ENCODE peak calls at places on chromosomes 2 and 18, in four cellular contexts. D is WTC11, M is K562, R is HepG2. V is an unnamed sample.

GRCh38 chr2:65112630-65113029 is 17.3 kb downstream of the RAB1A start:
- DNase-seq in D (no peak), M (no peak), R (no peak), V (no peak)

GRCh38 chr2:123720760-123721159 is 304.3 kb upstream of the CNTNAP5 start:
- DNase-seq in D (no peak), M (no peak), R (no peak), V (no peak)

GRCh38 chr2:188170356-188170755 is 121.3 kb upstream of the GULP1 start:
- DNase-seq in D (no peak), M (peak), R (no peak), V (no peak)

GRCh38 chr2:8285081-8285480 is 396.8 kb upstream of the ID2 start:
- DNase-seq in D (no peak), M (peak), R (peak), V (no peak)

GRCh38 chr2:213288913-213289700 is 4.8 kb downstream of the SPAG16 start:
- DNase-seq in D (no peak), M (no peak), R (no peak), V (no peak)

GRCh38 chr18:12990128-12990485 is 1.1 kb upstream of the CEP192 start:
- DNase-seq in D (no peak), M (peak), R (no peak), V (no peak)

GRCh38 chr18:68564961-68565360 is 149.9 kb downstream of the TMX3 start:
- DNase-seq in D (no peak), M (no peak), R (no peak), V (no peak)

GRCh38 chr2:237423891-237424290 is 9.9 kb upstream of the COL6A3 start:
- DNase-seq in D (no peak), M (no peak), R (no peak), V (no peak)

GRCh38 chr2:204871246-204871953 is 326.1 kb downstream of the PARD3B start:
- DNase-seq in D (no peak), M (peak), R (peak), V (no peak)

GRCh38 chr2:196206804-196207203 is 35.4 kb upstream of the STK17B start:
- DNase-seq in D (no peak), M (no peak), R (no peak), V (no peak)

GRCh38 chr2:239597216-239597615 is 196.4 kb upstream of the HDAC4 start:
- DNase-seq in D (no peak), M (no peak), R (no peak), V (no peak)

GRCh38 chr18:63238711-63239110 is 80.9 kb downstream of the BCL2 start:
- DNase-seq in D (peak), M (no peak), R (no peak), V (no peak)

GRCh38 chr2:241282553-241282952 is 32.9 kb downstream of the HDLBP start:
- DNase-seq in D (no peak), M (no peak), R (no peak), V (no peak)

GRCh38 chr18:3360211-3360610 is 89.8 kb upstream of the TGIF1 start:
- DNase-seq in D (peak), M (no peak), R (peak), V (no peak)

GRCh38 chr2:133333189-133333588 is 235.1 kb downstream of the NCKAP5 start:
- DNase-seq in D (no peak), M (no peak), R (no peak), V (no peak)

GRCh38 chr2:60796573-60797509 is 40.8 kb downstream of the PAPOLG start:
- DNase-seq in D (no peak), M (peak), R (no peak), V (no peak)

GRCh38 chr2:60096556-60096955 is 456.9 kb downstream of the BCL11A start:
- DNase-seq in D (no peak), M (no peak), R (no peak), V (no peak)

GRCh38 chr18:23578891-23579653 is 7.2 kb downstream of the NPC1 start:
- DNase-seq in D (no peak), M (no peak), R (no peak), V (no peak)

GRCh38 chr2:177265386-177265690 is 811 bp upstream of the NFE2L2 start:
- DNase-seq in D (peak), M (peak), R (no peak), V (no peak)

GRCh38 chr18:27921904-27922541 is 254.9 kb downstream of the CDH2 start:
- DNase-seq in D (no peak), M (no peak), R (peak), V (peak)

GRCh38 chr2:199278099-199278498 is 179.6 kb downstream of the SATB2 start:
- DNase-seq in D (no peak), M (peak), R (no peak), V (peak)
- TF ChIP-seq ELF4 in D (no peak), M (no peak), R (no peak), V (no peak)

GRCh38 chr18:11981633-11982366 is 493 bp downstream of the IMPA2 start:
- DNase-seq in D (peak), M (peak), R (peak), V (peak)
- TF ChIP-seq ELF4 in D (no peak), M (no peak), R (no peak), V (no peak)

GRCh38 chr2:40401896-40402295 is 50.0 kb downstream of the SLC8A1 start:
- DNase-seq in D (no peak), M (no peak), R (no peak), V (no peak)
- TF ChIP-seq ELF4 in D (no peak), M (no peak), R (no peak), V (no peak)

DNA sequence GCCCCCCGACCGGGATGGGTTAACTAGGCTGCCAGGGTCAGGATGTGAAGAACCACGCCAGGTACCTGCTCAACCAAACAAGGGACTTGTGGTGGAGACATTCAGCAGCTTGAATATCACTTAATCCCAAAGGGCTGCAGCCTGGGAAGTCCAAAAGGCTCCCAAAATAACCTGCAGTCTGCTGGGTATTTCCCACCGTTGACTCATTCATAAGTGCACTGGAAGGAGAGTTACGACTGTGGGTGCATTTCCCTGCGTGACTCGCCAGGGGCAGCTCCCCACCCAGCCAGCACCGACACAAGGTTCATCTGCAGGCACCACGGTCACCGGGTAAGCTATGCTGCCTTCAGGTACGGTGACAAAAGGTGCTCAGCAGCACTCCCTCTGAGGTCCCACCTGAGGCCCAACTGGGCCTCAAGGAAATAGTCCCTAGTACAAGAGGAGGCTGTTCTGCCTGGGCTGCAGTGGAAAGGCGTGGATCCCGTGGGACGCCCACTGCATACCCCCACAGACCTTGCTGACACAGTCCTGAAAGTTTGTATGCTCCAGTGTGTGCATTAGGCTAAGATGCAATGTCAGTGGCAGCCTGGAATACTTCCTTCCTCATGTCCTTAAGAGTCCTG is 86.5 kb downstream of the UXS1 start:
- DNase-seq in D (no peak), M (no peak), R (no peak), V (no peak)
- TF ChIP-seq ELF4 in D (no peak), M (no peak), R (no peak), V (no peak)

GRCh38 chr2:28693223-28693622 is 58.4 kb upstream of the PPP1CB start:
- DNase-seq in D (no peak), M (no peak), R (no peak), V (no peak)

GRCh38 chr2:28689764-28690163 is 61.9 kb upstream of the PPP1CB start:
- DNase-seq in D (no peak), M (no peak), R (no peak), V (no peak)

GRCh38 chr2:28692411-28692810 is 59.2 kb upstream of the PPP1CB start:
- DNase-seq in D (no peak), M (no peak), R (peak), V (no peak)

GRCh38 chr2:28694364-28694763 is 57.3 kb upstream of the PPP1CB start:
- DNase-seq in D (no peak), M (no peak), R (no peak), V (no peak)

DNA sequence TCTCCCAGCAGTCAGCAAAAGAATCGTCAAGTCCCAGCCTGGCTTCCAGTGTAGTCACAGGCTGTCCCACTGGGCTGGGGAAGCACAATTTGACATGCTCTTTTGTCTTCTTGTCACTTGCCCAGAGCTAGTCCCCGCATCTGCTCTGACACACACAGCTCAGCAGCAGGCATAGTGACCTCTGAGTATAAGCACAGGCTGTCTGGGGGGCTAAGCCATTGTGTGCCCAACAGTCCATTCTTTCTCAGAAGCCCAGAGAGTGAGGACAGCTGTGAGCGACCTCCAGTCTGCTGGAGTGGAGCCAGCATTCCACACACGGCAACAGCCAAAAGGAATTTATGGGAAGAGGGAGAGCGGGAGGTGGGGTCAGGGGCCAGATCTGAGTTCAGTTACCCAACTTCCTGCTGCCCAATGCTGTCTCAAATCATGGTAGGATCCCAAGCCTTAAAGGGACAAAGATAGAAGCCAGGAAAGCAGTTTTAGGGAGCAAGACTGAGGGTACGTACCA is 59.8 kb upstream of the PPP1CB start:
- DNase-seq in D (peak), M (no peak), R (peak), V (no peak)
- TF ChIP-seq ELF4 in D (no peak), M (no peak), R (no peak), V (no peak)

GRCh38 chr2:169069341-169069740 is at the start of gene DHRS9:
- DNase-seq in D (no peak), M (peak), R (no peak), V (no peak)
- TF ChIP-seq ELF4 in D (no peak), M (no peak), R (no peak), V (no peak)

GRCh38 chr18:57803119-57803969 is at the start of gene ATP8B1:
- DNase-seq in D (peak), M (peak), R (no peak), V (peak)
- TF ChIP-seq ELF4 in D (no peak), M (no peak), R (no peak), V (no peak)

GRCh38 chr2:121234791-121235190 is 50.2 kb downstream of the TFCP2L1 start:
- DNase-seq in D (no peak), M (no peak), R (no peak), V (no peak)

GRCh38 chr2:121233486-121234110 is 51.4 kb downstream of the TFCP2L1 start:
- DNase-seq in D (no peak), M (no peak), R (no peak), V (no peak)

GRCh38 chr2:121234144-121234543 is 50.9 kb downstream of the TFCP2L1 start:
- DNase-seq in D (no peak), M (no peak), R (no peak), V (no peak)

GRCh38 chr2:121231385-121232000 is 53.5 kb downstream of the TFCP2L1 start:
- DNase-seq in D (no peak), M (no peak), R (no peak), V (no peak)

GRCh38 chr2:121232626-121233265 is 52.3 kb downstream of the TFCP2L1 start:
- DNase-seq in D (no peak), M (no peak), R (no peak), V (no peak)
- TF ChIP-seq ELF4 in D (no peak), M (no peak), R (no peak), V (no peak)

GRCh38 chr2:47265751-47266231 is 110.7 kb upstream of the STPG4 start:
- DNase-seq in D (no peak), M (no peak), R (no peak), V (no peak)
- TF ChIP-seq ELF4 in D (no peak), M (no peak), R (no peak), V (no peak)

GRCh38 chr2:53549497-53549896 is 218.1 kb upstream of the CHAC2 start:
- DNase-seq in D (no peak), M (no peak), R (no peak), V (no peak)
- TF ChIP-seq ELF4 in D (no peak), M (no peak), R (no peak), V (no peak)